ENCODE peak calls at places on chromosomes 5 and 9, in nine cellular contexts. I is upper lobe of right lung, N is Calu3, K is natural killer cell, E is left ventricle myocardium inferior, G is cardiac muscle cell, H is Peyer's patch, V is astrocyte of the cerebellum, X is OCI-LY7. C is an unnamed sample.
A peak's percentile ranks its signal among the peaks of the same experiment; 100 is the strongest.

GRCh38 chr9:117682955-117683710 is 21.1 kb upstream of the TLR4 start:
- DNase-seq in E (no peak), X (no peak), N (no peak), V (no peak), K (no peak), G (no peak), H (no peak), I (no peak), C (no peak)

GRCh38 chr5:54701179-54701578 is 183.6 kb downstream of the SNX18 start:
- DNase-seq in V (peak; percentile 97), I (no peak), H (no peak), K (no peak), N (peak; percentile 87), X (no peak), G (peak; percentile 71), E (no peak), C (no peak)

GRCh38 chr5:109412981-109413402 is 3.2 kb upstream of the PJA2 start:
- DNase-seq in X (no peak), E (no peak), N (no peak), V (no peak), K (no peak), I (no peak), G (no peak), H (no peak), C (no peak)

GRCh38 chr5:78787763-78788162 is 139.2 kb upstream of the LHFPL2 start:
- DNase-seq in N (no peak), V (no peak), G (no peak), E (no peak), I (no peak), X (no peak), K (no peak), H (no peak), C (no peak)

GRCh38 chr5:71011194-71011792 is 13.8 kb downstream of the NAIP start:
- DNase-seq in N (no peak), H (no peak), X (no peak), G (no peak), E (no peak), I (no peak), K (no peak), V (no peak), C (no peak)

GRCh38 chr9:115098226-115098965 is 19.6 kb downstream of the TNC start:
- DNase-seq in H (no peak), N (no peak), G (no peak), I (no peak), E (no peak), X (no peak), K (no peak), V (no peak), C (no peak)

GRCh38 chr5:100634937-100635336 is 99.8 kb downstream of the FAM174A start:
- DNase-seq in N (no peak), H (no peak), K (no peak), V (no peak), E (no peak), G (no peak), I (no peak), X (no peak), C (no peak)

GRCh38 chr5:128081111-128081865 is 2.3 kb upstream of the SLC12A2 start:
- DNase-seq in V (no peak), G (no peak), I (no peak), H (no peak), E (no peak), N (no peak), K (no peak), X (peak; percentile 43), C (no peak)

GRCh38 chr5:60652206-60652605 is 47.8 kb downstream of the DEPDC1B start:
- DNase-seq in E (no peak), I (no peak), V (peak; percentile 73), H (no peak), G (no peak), X (no peak), K (no peak), N (no peak), C (no peak)

GRCh38 chr9:131290039-131290766 is 680 bp downstream of the PLPP7 start:
- DNase-seq in G (no peak), V (no peak), I (no peak), X (no peak), N (no peak), K (no peak), H (peak; percentile 45), E (no peak), C (no peak)

GRCh38 chr5:37495210-37495609 is 116.1 kb downstream of the WDR70 start:
- DNase-seq in H (no peak), X (no peak), E (no peak), V (no peak), G (no peak), K (no peak), N (no peak), I (no peak), C (no peak)

GRCh38 chr9:136903041-136903554 is 16.8 kb downstream of the TRAF2 start:
- DNase-seq in I (no peak), E (peak; percentile 56), K (no peak), X (no peak), G (no peak), V (no peak), H (peak; percentile 62), N (no peak), C (no peak)

GRCh38 chr9:110179734-110180133 is 28.2 kb downstream of the C9orf152 start:
- DNase-seq in I (no peak), E (no peak), H (no peak), K (no peak), V (peak; percentile 44), G (no peak), X (no peak), N (no peak), C (no peak)

GRCh38 chr5:168031614-168032013 is 259.8 kb upstream of the WWC1 start:
- DNase-seq in X (no peak), K (no peak), E (no peak), I (no peak), V (no peak), N (no peak), H (no peak), G (no peak), C (no peak)

DNA sequence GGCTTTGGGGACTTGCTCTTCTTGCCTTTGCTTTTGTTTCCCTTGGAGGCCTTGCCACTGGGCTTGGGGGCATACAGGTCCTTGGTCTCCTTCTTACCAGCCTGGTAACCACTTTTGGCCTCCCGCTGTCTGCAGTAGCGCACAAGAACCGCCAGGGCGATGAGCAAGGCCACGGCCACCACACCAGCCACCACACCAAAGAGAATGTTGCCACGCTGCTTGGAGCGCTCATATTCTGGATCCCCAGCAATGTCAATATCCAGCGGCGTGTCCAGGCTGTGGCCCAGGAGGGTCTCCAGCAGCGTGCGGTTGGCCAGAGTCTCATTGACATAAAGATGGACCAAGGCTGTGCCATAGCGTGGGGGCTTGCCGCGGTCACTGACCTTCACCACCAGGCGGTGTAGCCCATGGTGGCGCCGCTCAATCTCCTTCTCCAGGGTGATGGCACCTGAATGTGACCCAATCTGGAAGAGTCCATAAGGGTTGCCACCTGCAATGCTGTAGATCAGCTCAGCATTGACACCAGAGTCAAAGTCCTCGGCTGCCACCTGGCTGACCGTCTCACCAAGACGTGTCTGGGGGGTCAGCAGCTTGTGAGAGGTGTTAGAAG is 14.5 kb downstream of the PCDH1 start:
- DNase-seq in K (no peak), E (no peak), H (peak; percentile 43), X (no peak), N (no peak), I (no peak), V (no peak), G (no peak), C (no peak)
- TF ChIP-seq CTCF in K (no peak), E (no peak), H (no peak), X (no peak), N (no peak), I (no peak), V (no peak), G (no peak), C (no peak)

GRCh38 chr5:74517700-74518099 is 122.8 kb downstream of the ENC1 start:
- DNase-seq in K (no peak), I (no peak), G (no peak), V (peak; percentile 79), H (no peak), E (no peak), N (no peak), X (no peak), C (no peak)
- TF ChIP-seq CTCF in K (no peak), I (no peak), G (no peak), V (no peak), H (no peak), E (no peak), N (no peak), X (no peak), C (no peak)

GRCh38 chr5:50751064-50751657 is 84.7 kb downstream of the PARP8 start:
- DNase-seq in I (no peak), G (peak; percentile 72), V (peak; percentile 23), X (peak; percentile 83), N (peak; percentile 20), H (no peak), E (no peak), K (no peak), C (no peak)

GRCh38 chr5:50749181-50749580 is 82.7 kb downstream of the PARP8 start:
- DNase-seq in I (no peak), N (no peak), H (no peak), G (no peak), K (no peak), E (no peak), V (no peak), X (no peak), C (no peak)

GRCh38 chr5:50749873-50750272 is 83.4 kb downstream of the PARP8 start:
- DNase-seq in E (no peak), X (no peak), K (no peak), N (no peak), G (no peak), I (no peak), H (no peak), V (no peak), C (no peak)

GRCh38 chr5:50752800-50753199 is 86.4 kb downstream of the PARP8 start:
- DNase-seq in I (no peak), H (no peak), N (no peak), X (no peak), K (no peak), E (no peak), V (no peak), G (no peak), C (no peak)
- TF ChIP-seq CTCF in I (no peak), H (no peak), N (no peak), X (no peak), K (no peak), E (no peak), V (no peak), G (no peak), C (no peak)

GRCh38 chr5:95384485-95385213 is 6.5 kb upstream of the FAM81B start:
- DNase-seq in V (no peak), N (no peak), K (no peak), E (no peak), H (no peak), G (no peak), I (no peak), X (no peak), C (no peak)

GRCh38 chr5:95380103-95380628 is 11.0 kb upstream of the FAM81B start:
- DNase-seq in N (no peak), V (no peak), K (no peak), E (no peak), G (no peak), H (no peak), X (no peak), I (no peak), C (no peak)

GRCh38 chr5:95375591-95375990 is 15.6 kb upstream of the FAM81B start:
- DNase-seq in X (no peak), E (no peak), G (no peak), I (no peak), N (no peak), H (no peak), K (no peak), V (no peak), C (no peak)

GRCh38 chr5:95382843-95383242 is 8.3 kb upstream of the FAM81B start:
- DNase-seq in K (no peak), X (no peak), E (no peak), I (no peak), N (no peak), G (no peak), H (no peak), V (no peak), C (no peak)

GRCh38 chr5:95379133-95379532 is 12.0 kb upstream of the FAM81B start:
- DNase-seq in G (no peak), H (no peak), X (no peak), V (no peak), N (no peak), K (no peak), E (no peak), I (no peak), C (no peak)
- TF ChIP-seq CTCF in G (no peak), H (no peak), X (no peak), V (no peak), N (no peak), K (no peak), E (no peak), I (no peak), C (no peak)